ENCODE peak calls at places on chromosomes 11 and 22, in nine cellular contexts. Z, P, Y, M, K, X, B, R and C are unnamed samples. For H3K36me3 and H3K27me3, the result is how much of the 10 kb centered on the place peaks cover.

GRCh38 chr11:95322546-95322945 is 91.5 kb upstream of the SESN3 start:
- DNase-seq in M (no peak), B (peak), K (no peak), X (no peak), P (no peak), Z (no peak), R (no peak), Y (no peak), C (no peak)

GRCh38 chr11:100625041-100625440 is 62.0 kb upstream of the ARHGAP42 start:
- DNase-seq in M (no peak), R (no peak), K (no peak), P (no peak), X (no peak), Z (no peak), B (no peak), Y (no peak), C (no peak)

GRCh38 chr22:19678949-19679348 is 35.4 kb upstream of the SEPTIN5 start:
- DNase-seq in Z (no peak), M (no peak), X (no peak), P (no peak), R (no peak), K (no peak), Y (no peak), B (no peak), C (no peak)

GRCh38 chr11:18005376-18006129 is 7.3 kb downstream of the SERGEF start:
- DNase-seq in P (no peak), B (no peak), X (no peak), M (no peak), R (no peak), Z (no peak), Y (no peak), K (no peak), C (no peak)

GRCh38 chr11:83566948-83567347 is 280.8 kb upstream of the CCDC90B start:
- DNase-seq in B (peak), K (no peak), M (no peak), P (no peak), Z (no peak), R (no peak), Y (no peak), X (no peak), C (no peak)

GRCh38 chr11:68037481-68038225 is 1.2 kb upstream of the TCIRG1 start:
- DNase-seq in P (peak), Z (no peak), M (no peak), B (no peak), Y (no peak), K (no peak), R (no peak), X (peak), C (no peak)

GRCh38 chr11:67366546-67366945 is 6.9 kb downstream of the CLCF1 start:
- DNase-seq in P (no peak), M (no peak), Z (no peak), K (no peak), X (no peak), B (no peak), R (no peak), Y (no peak), C (no peak)

GRCh38 chr22:41364955-41365354 is 16.8 kb upstream of the TEF start:
- DNase-seq in Z (no peak), M (no peak), X (no peak), B (no peak), R (no peak), K (no peak), P (no peak), Y (no peak), C (no peak)

GRCh38 chr11:119054418-119054817 is 2.6 kb downstream of the HYOU1 start:
- DNase-seq in Z (no peak), Y (no peak), K (no peak), X (no peak), P (no peak), B (no peak), M (no peak), R (no peak), C (no peak)

GRCh38 chr11:72787262-72788104 is 6.4 kb downstream of the STARD10 start:
- DNase-seq in M (no peak), R (no peak), B (no peak), X (no peak), Y (no peak), K (peak), P (no peak), Z (peak), C (no peak)

GRCh38 chr22:37559521-37559900 is 769 bp upstream of the CDC42EP1 start:
- DNase-seq in B (no peak), K (no peak), P (no peak), Z (no peak), M (no peak), Y (no peak), R (no peak), X (no peak), C (no peak)

GRCh38 chr22:36194971-36195370 is 6.6 kb downstream of the APOL4 start:
- DNase-seq in M (no peak), K (peak), Y (peak), Z (peak), P (peak), R (no peak), X (peak), B (peak), C (peak)

GRCh38 chr22:23066200-23067022 is 3.9 kb upstream of the GNAZ start:
- DNase-seq in P (peak), Z (peak), Y (no peak), R (peak), K (no peak), B (no peak), X (no peak), M (no peak), C (no peak)

GRCh38 chr11:11987503-11988022 is 20.9 kb downstream of the DKK3 start:
- DNase-seq in B (no peak), Y (no peak), Z (no peak), M (no peak), P (no peak), X (no peak), K (no peak), R (no peak), C (no peak)

GRCh38 chr11:15101072-15101701 is 13.5 kb upstream of the INSC start:
- DNase-seq in Z (peak), Y (peak), K (peak), R (peak), M (peak), X (peak), P (peak), B (peak), C (peak)

GRCh38 chr11:45798793-45799441 is 6.0 kb upstream of the SLC35C1 start:
- DNase-seq in P (peak), K (no peak), Z (no peak), Y (no peak), R (peak), X (no peak), B (no peak), M (no peak), C (no peak)

GRCh38 chr11:68267881-68268240 is 3.9 kb downstream of the C11orf24 start:
- DNase-seq in K (no peak), R (no peak), M (no peak), Y (no peak), X (no peak), Z (no peak), P (no peak), B (no peak), C (no peak)

DNA sequence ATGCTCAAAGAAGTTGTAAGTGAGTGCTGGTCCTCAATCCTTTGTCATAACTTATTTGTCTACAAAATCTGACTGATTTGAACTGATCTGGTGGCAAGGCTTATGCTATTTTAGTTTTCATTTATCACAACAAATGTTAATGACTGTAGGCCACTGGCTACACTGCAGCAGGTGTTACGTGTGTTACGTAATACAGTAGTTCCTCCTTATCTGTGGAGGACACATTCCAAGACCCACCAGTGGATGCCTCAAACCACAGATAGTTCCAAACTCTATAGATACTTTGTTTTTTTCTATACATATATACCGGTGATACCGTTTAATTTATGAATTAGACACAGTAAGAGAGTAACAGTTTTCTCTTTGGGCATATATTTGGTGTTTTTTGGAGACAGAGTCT is 7.0 kb downstream of the MADD start:
- DNase-seq in B (no peak), Z (no peak), X (no peak), K (no peak), M (no peak), Y (no peak), P (no peak), R (no peak), C (no peak)
- H3K36me3 ChIP-seq in B (half or more), Z (under half), X (under half), K (under half), M (under half), Y (half or more), P (half or more), R (half or more), C (half or more)

DNA sequence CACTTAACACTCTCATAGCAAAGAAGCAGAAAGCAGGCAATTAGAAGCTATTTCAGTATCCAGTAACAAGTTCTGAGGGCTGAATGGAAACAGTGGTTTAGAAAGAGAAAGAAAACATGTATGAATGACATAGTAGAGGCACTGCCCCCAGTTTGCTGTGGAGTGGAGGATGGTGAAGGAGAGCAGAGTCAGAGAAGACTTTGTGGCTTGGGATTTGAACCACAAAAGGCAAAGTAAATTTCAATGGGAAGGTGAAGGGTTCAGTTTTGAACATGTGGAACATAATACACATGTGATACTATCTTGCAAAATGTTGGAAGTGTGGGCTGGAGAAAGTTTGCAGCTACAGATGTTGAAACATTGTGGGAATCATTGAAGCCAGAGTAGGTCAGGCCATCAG is 81.4 kb downstream of the SNX19 start:
- DNase-seq in P (no peak), K (no peak), R (no peak), Z (no peak), Y (no peak), X (no peak), B (peak), M (no peak), C (no peak)
- H3K4me3 ChIP-seq in P (no peak), K (no peak), R (no peak), Z (no peak), Y (no peak), X (no peak), B (no peak), M (no peak), C (no peak)

GRCh38 chr11:20376162-20376561 is 11.4 kb upstream of the PRMT3 start:
- DNase-seq in M (no peak), K (no peak), Z (no peak), R (no peak), X (no peak), B (no peak), Y (no peak), P (no peak), C (no peak)
- H3K27me3 ChIP-seq in M (under half), K (under half), Z (under half), R (under half), X (under half), B (under half), Y (under half), P (under half), C (under half)

GRCh38 chr11:113023986-113024385 is 62.8 kb downstream of the NCAM1 start:
- DNase-seq in K (no peak), X (no peak), Z (no peak), M (no peak), R (no peak), P (no peak), B (no peak), Y (no peak), C (no peak)

GRCh38 chr11:113022267-113022666 is 61.0 kb downstream of the NCAM1 start:
- DNase-seq in Z (no peak), Y (no peak), R (no peak), M (no peak), B (no peak), P (no peak), K (no peak), X (no peak), C (no peak)

GRCh38 chr11:113021111-113021510 is 59.9 kb downstream of the NCAM1 start:
- DNase-seq in Z (no peak), B (no peak), M (no peak), R (no peak), Y (no peak), K (no peak), P (no peak), X (no peak), C (no peak)

GRCh38 chr11:113023228-113023627 is 62.0 kb downstream of the NCAM1 start:
- DNase-seq in X (peak), R (no peak), Y (no peak), B (no peak), K (no peak), Z (no peak), P (no peak), M (no peak), C (no peak)

GRCh38 chr11:113026778-113027177 is 65.6 kb downstream of the NCAM1 start:
- DNase-seq in B (no peak), R (no peak), M (no peak), K (no peak), Z (no peak), P (no peak), X (no peak), Y (no peak), C (no peak)
- H3K36me3 ChIP-seq in B (under half), R (under half), M (under half), K (under half), Z (under half), P (under half), X (under half), Y (under half), C (under half)

DNA sequence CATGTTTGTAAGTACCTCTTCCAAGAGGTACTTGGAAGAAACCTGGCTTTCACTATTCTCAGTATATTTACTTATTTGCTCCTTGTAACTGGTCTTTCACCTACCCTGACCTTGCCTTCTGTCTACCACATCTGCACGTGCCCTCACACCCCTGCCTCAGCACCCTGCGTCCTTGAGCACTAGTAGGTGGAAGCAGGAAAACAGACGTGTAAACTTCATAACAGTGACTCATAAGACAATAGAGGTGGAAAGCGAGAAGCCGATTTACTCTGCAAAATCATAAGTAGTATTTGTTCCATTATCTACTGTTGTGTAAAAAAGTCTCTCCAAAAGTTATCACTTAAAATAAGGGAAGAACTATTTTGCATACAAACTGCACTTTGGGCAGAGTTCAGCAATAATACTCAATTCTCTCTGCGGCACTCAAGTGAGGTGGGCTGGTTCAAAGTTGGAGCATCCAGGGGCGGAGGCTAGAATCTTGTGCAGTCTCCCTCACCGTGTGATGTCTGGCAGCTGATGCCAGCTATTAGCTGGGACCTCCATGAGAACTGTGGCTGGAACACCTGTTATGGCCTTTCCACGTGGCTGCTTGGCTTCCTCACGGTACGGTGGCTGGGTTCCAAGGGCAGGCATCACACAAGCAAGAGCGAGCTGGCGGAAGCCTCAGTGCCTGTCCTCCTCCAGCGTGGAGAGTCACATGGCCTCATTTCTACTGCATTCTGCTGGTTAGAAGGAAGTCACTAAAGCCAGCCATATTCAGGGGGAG is 30.4 kb downstream of the PACS1 start:
- DNase-seq in X (peak), M (peak), Z (peak), R (peak), K (peak), Y (no peak), B (no peak), P (peak), C (no peak)
- H3K4me3 ChIP-seq in X (no peak), M (no peak), Z (no peak), R (no peak), K (no peak), Y (no peak), B (no peak), P (peak), C (no peak)

DNA sequence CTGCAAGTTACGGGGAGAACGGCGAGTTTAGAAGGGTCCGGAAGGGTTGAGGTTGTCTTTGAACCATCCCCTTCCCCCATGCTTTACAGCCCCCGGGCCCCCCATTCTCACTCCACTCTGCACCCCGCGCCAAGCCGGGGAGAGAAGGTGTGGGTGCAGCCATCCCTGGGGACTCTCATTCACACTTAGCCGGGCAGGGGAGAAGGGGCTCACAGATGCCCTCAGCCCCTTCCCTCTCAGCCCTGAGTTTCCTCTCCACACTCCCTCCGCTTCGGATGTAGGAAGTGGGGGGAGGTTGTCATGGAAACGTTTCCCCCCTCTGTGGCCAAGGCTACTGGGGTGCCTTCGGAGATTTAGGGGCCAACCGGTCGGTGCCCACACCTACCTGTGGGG is 333 bp downstream of the CADM1 start:
- DNase-seq in Z (no peak), Y (no peak), X (no peak), B (no peak), K (no peak), R (no peak), M (no peak), P (no peak), C (no peak)
- H3K27me3 ChIP-seq in Z (under half), Y (under half), X (under half), B (half or more), K (under half), R (under half), M (under half), P (under half), C (under half)

GRCh38 chr11:61349916-61350315 is 11.8 kb downstream of the CYB561A3 start:
- DNase-seq in Y (no peak), R (no peak), K (no peak), Z (no peak), B (no peak), X (no peak), P (no peak), M (no peak), C (no peak)

GRCh38 chr11:61347916-61348461 is 13.7 kb downstream of the CYB561A3 start:
- DNase-seq in B (no peak), P (no peak), M (no peak), Z (no peak), R (no peak), K (no peak), Y (no peak), X (peak), C (no peak)

GRCh38 chr11:61350803-61351202 is 10.9 kb downstream of the CYB561A3 start:
- DNase-seq in B (no peak), M (no peak), X (no peak), K (no peak), P (no peak), R (no peak), Z (no peak), Y (no peak), C (no peak)

GRCh38 chr11:61350336-61350735 is 11.3 kb downstream of the CYB561A3 start:
- DNase-seq in Z (no peak), R (no peak), X (no peak), M (no peak), K (no peak), P (no peak), Y (no peak), B (no peak), C (no peak)

DNA sequence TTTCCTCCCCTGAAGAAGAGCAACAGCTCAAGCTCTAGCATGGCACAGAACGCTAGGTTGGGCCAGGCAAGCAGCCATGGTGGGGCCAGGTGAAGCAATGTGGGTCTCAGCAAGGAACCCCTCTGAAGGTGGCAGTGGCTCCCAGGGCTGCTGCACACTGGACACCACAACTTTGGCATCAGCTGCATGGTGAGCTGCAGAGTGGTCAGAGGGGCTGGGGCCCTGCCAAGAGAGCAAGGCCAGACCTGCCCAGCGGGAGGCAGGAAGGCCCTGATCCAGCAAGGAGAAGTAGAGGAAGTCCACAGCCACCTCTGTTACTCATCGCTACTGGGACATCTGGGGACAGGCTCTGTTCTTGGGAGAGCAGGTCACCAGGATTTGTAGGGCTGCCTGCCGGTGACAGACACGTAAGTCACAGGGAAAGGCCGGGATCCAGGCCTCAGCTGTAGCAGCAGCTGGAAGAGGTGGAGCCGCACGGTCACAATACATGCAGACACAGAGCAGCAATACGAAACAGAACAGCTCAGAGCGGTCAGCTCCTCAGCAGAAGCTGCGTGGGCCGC is 12.4 kb downstream of the CYB561A3 start:
- DNase-seq in R (no peak), Y (no peak), K (no peak), Z (no peak), B (no peak), X (peak), P (no peak), M (no peak), C (no peak)
- H3K36me3 ChIP-seq in R (half or more), Y (under half), K (under half), Z (under half), B (under half), X (under half), P (half or more), M (under half), C (under half)

GRCh38 chr11:504994-505344 is 2.1 kb downstream of the RNH1 start:
- DNase-seq in K (no peak), R (no peak), P (no peak), Z (no peak), B (no peak), X (no peak), M (no peak), Y (no peak), C (no peak)
- H3K4me3 ChIP-seq in K (peak), R (peak), P (peak), Z (peak), B (peak), X (no peak), M (peak), Y (peak), C (no peak)

DNA sequence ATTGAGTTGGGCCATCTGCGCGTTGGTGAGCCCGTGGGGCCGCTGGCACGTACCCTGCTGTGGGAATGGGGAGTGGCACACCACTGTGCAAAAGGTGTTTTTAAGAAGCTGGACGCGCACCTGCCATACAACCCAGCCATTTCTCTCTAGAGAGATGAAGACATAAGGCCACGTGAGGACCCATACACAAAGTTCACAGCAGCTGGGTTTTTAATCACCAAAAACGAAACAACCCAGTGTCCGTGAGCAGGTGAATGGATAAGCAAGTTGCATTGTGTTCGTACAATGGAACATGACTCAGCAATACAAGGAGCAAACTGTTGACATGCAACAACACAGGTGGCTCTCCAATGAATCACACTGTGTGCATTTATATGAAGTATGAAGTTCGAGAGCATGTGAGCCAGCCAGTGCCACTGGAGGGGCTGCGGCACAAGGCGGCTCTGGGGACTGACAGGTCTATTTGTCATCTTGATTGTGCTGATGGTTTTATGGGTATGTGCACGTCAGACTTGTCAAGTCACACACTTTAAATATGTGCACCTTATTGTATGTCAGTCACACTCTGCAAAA is 30.6 kb upstream of the PANX2 start:
- DNase-seq in Z (no peak), R (peak), Y (no peak), P (no peak), X (no peak), B (no peak), M (no peak), K (no peak), C (peak)
- H3K27me3 ChIP-seq in Z (under half), R (under half), Y (under half), P (under half), X (under half), B (under half), M (under half), K (under half), C (under half)